ENCODE peak calls at places on chromosome 3, in seven cellular contexts. One of them, this sample, is unnamed.
A peak's percentile ranks its signal among the peaks of the same experiment; 100 is the strongest.

GRCh38 chr3:192467230-192468186 is 259.8 kb downstream of the FGF12 start:
- DNase-seq in uterus: peak; percentile 26
- DNase-seq in heart left ventricle: peak; percentile 33
- DNase-seq in body of pancreas: peak; percentile 77
- DNase-seq in erythroblast: peak; percentile 29
- DNase-seq in ureter: peak; percentile 55
- DNase-seq in T-helper 2 cell: no peak
- DNase-seq in this sample: peak; percentile 28

GRCh38 chr3:172288625-172289024 is 159.6 kb downstream of the GHSR start:
- DNase-seq in body of pancreas: no peak
- DNase-seq in heart left ventricle: no peak
- DNase-seq in uterus: no peak
- DNase-seq in ureter: no peak
- DNase-seq in T-helper 2 cell: no peak
- DNase-seq in erythroblast: no peak
- DNase-seq in this sample: no peak

GRCh38 chr3:171343688-171344087 is 116.5 kb downstream of the TNIK start:
- DNase-seq in uterus: no peak
- DNase-seq in body of pancreas: no peak
- DNase-seq in erythroblast: no peak
- DNase-seq in T-helper 2 cell: no peak
- DNase-seq in ureter: no peak
- DNase-seq in heart left ventricle: no peak
- DNase-seq in this sample: no peak

GRCh38 chr3:105715372-105715771 is 153.4 kb downstream of the CBLB start:
- DNase-seq in uterus: no peak
- DNase-seq in body of pancreas: no peak
- DNase-seq in erythroblast: no peak
- DNase-seq in heart left ventricle: no peak
- DNase-seq in ureter: no peak
- DNase-seq in T-helper 2 cell: no peak
- DNase-seq in this sample: no peak

GRCh38 chr3:151971814-151972579 is 98.6 kb downstream of the SUCNR1 start:
- DNase-seq in ureter: no peak
- DNase-seq in uterus: no peak
- DNase-seq in erythroblast: no peak
- DNase-seq in T-helper 2 cell: no peak
- DNase-seq in body of pancreas: no peak
- DNase-seq in heart left ventricle: no peak
- DNase-seq in this sample: peak; percentile 37

GRCh38 chr3:44117239-44117638 is 124.4 kb upstream of the TOPAZ1 start:
- DNase-seq in erythroblast: no peak
- DNase-seq in uterus: no peak
- DNase-seq in T-helper 2 cell: no peak
- DNase-seq in body of pancreas: peak; percentile 24
- DNase-seq in heart left ventricle: no peak
- DNase-seq in ureter: no peak
- DNase-seq in this sample: no peak

GRCh38 chr3:72113564-72113963 is 328.6 kb upstream of the PROK2 start:
- DNase-seq in heart left ventricle: no peak
- DNase-seq in T-helper 2 cell: no peak
- DNase-seq in ureter: no peak
- DNase-seq in erythroblast: no peak
- DNase-seq in body of pancreas: no peak
- DNase-seq in uterus: peak; percentile 59
- DNase-seq in this sample: no peak

GRCh38 chr3:147348976-147349375 is 57.4 kb downstream of the ZIC4 start:
- DNase-seq in heart left ventricle: no peak
- DNase-seq in ureter: no peak
- DNase-seq in T-helper 2 cell: no peak
- DNase-seq in uterus: no peak
- DNase-seq in body of pancreas: no peak
- DNase-seq in erythroblast: no peak
- DNase-seq in this sample: no peak

GRCh38 chr3:184710870-184711365 is 946 bp downstream of the MAGEF1 start:
- DNase-seq in T-helper 2 cell: no peak
- DNase-seq in ureter: no peak
- DNase-seq in uterus: no peak
- DNase-seq in body of pancreas: no peak
- DNase-seq in erythroblast: peak; percentile 38
- DNase-seq in heart left ventricle: no peak
- DNase-seq in this sample: peak; percentile 37

GRCh38 chr3:50738252-50738598 is 63.5 kb downstream of the DOCK3 start:
- DNase-seq in uterus: no peak
- DNase-seq in heart left ventricle: no peak
- DNase-seq in ureter: no peak
- DNase-seq in erythroblast: no peak
- DNase-seq in T-helper 2 cell: no peak
- DNase-seq in body of pancreas: no peak
- DNase-seq in this sample: no peak

GRCh38 chr3:134341391-134341790 is 32.9 kb downstream of the AMOTL2 start:
- DNase-seq in erythroblast: no peak
- DNase-seq in body of pancreas: no peak
- DNase-seq in T-helper 2 cell: no peak
- DNase-seq in ureter: no peak
- DNase-seq in uterus: no peak
- DNase-seq in heart left ventricle: no peak
- DNase-seq in this sample: peak; percentile 9

GRCh38 chr3:49609314-49609713 is 55.0 kb downstream of the BSN start:
- DNase-seq in ureter: peak; percentile 19
- DNase-seq in erythroblast: no peak
- DNase-seq in heart left ventricle: no peak
- DNase-seq in T-helper 2 cell: no peak
- DNase-seq in uterus: no peak
- DNase-seq in body of pancreas: no peak
- DNase-seq in this sample: no peak

GRCh38 chr3:38136272-38136806 is 588 bp downstream of the ACAA1 start:
- DNase-seq in erythroblast: peak; percentile 58
- DNase-seq in heart left ventricle: no peak
- DNase-seq in uterus: no peak
- DNase-seq in ureter: no peak
- DNase-seq in T-helper 2 cell: no peak
- DNase-seq in body of pancreas: peak; percentile 72
- DNase-seq in this sample: no peak